ENCODE peak calls at places on chromosomes 12 and 14, in five cellular contexts. G is upper lobe of left lung, Z is stomach, W is endothelial cell of umbilical vein, B is IMR-90. L is an unnamed sample.
A peak's percentile ranks its signal among the peaks of the same experiment; 100 is the strongest.

GRCh38 chr14:52314521-52315354 is 626 bp downstream of the PTGER2 start:
- DNase-seq in W (peak; percentile 6), G (peak; percentile 53), B (peak; percentile 32), Z (peak; percentile 34), L (peak; percentile 87)

GRCh38 chr14:68181395-68182326 is 362.1 kb downstream of the RAD51B start:
- DNase-seq in Z (no peak), B (peak; percentile 38), G (no peak), W (peak; percentile 79), L (no peak)

GRCh38 chr12:98653866-98654493 is 8.9 kb downstream of the APAF1 start:
- DNase-seq in G (no peak), Z (no peak), B (peak; percentile 70), W (peak; percentile 66), L (no peak)

GRCh38 chr14:95389471-95390011 is 69.8 kb upstream of the CLMN start:
- DNase-seq in G (no peak), W (no peak), B (no peak), Z (no peak), L (peak; percentile 63)

GRCh38 chr12:103495783-103496456 is at the start of gene C12orf42:
- DNase-seq in B (no peak), Z (no peak), W (peak; percentile 5), G (no peak), L (no peak)

GRCh38 chr12:6554990-6555691 is 701 bp downstream of the IFFO1 start:
- DNase-seq in W (no peak), Z (no peak), B (no peak), G (no peak), L (no peak)

GRCh38 chr12:68358532-68359485 is 26.6 kb upstream of the MDM1 start:
- DNase-seq in B (peak; percentile 82), G (peak; percentile 41), W (peak; percentile 83), Z (peak; percentile 64), L (peak; percentile 67)

GRCh38 chr12:88552672-88553079 is 27.6 kb downstream of the KITLG start:
- DNase-seq in W (no peak), B (peak; percentile 55), Z (no peak), G (no peak), L (no peak)

GRCh38 chr12:12683725-12684124 is 12.3 kb downstream of the GPR19 start:
- DNase-seq in G (no peak), B (no peak), Z (no peak), W (no peak), L (no peak)

GRCh38 chr14:34980337-34980900 is 2.4 kb upstream of the SRP54 start:
- DNase-seq in G (no peak), W (no peak), B (no peak), Z (no peak), L (no peak)

GRCh38 chr14:34983148-34983760 is 462 bp downstream of the SRP54 start:
- DNase-seq in W (no peak), B (no peak), Z (no peak), G (no peak), L (no peak)

GRCh38 chr14:34982421-34983147 is at the start of gene SRP54:
- DNase-seq in W (peak; percentile 98), Z (peak; percentile 99), B (peak; percentile 98), G (peak; percentile 99), L (peak; percentile 99)

GRCh38 chr14:34978444-34978843 is 4.3 kb upstream of the SRP54 start:
- DNase-seq in W (no peak), B (no peak), G (no peak), Z (no peak), L (no peak)

GRCh38 chr14:34981743-34982420 is 910 bp upstream of the SRP54 start:
- DNase-seq in B (peak; percentile 50), W (no peak), Z (no peak), G (peak; percentile 29), L (no peak)
- TF ChIP-seq CTCF in B (peak; percentile 28), W (peak; percentile 53), Z (no peak), G (no peak), L (no peak)

GRCh38 chr14:65299837-65300236 is 112.7 kb upstream of the FUT8 start:
- DNase-seq in B (no peak), W (no peak), Z (peak; percentile 85), G (peak; percentile 65), L (no peak)

GRCh38 chr14:65296402-65296801 is 116.1 kb upstream of the FUT8 start:
- DNase-seq in B (peak; percentile 18), Z (peak; percentile 27), G (no peak), W (peak; percentile 15), L (no peak)

GRCh38 chr14:65296876-65297275 is 115.7 kb upstream of the FUT8 start:
- DNase-seq in B (no peak), G (no peak), W (no peak), Z (peak; percentile 14), L (no peak)

GRCh38 chr14:65301862-65302539 is 110.5 kb upstream of the FUT8 start:
- DNase-seq in G (no peak), Z (peak; percentile 68), B (no peak), W (no peak), L (no peak)

GRCh38 chr14:65297744-65298143 is 114.8 kb upstream of the FUT8 start:
- DNase-seq in W (no peak), Z (peak; percentile 78), B (no peak), G (peak; percentile 67), L (no peak)
- TF ChIP-seq POLR2A in W (no peak), Z (no peak), B (no peak), G (no peak), L (no peak)

GRCh38 chr12:124995200-124995961 is 1.9 kb downstream of the BRI3BP start:
- DNase-seq in B (no peak), Z (no peak), G (no peak), W (no peak), L (no peak)

GRCh38 chr12:124998705-124999104 is 5.3 kb downstream of the BRI3BP start:
- DNase-seq in G (no peak), B (no peak), W (no peak), Z (no peak), L (no peak)

GRCh38 chr12:124994435-124994975 is 1.1 kb downstream of the BRI3BP start:
- DNase-seq in B (no peak), Z (peak; percentile 51), G (peak; percentile 37), W (no peak), L (no peak)

GRCh38 chr12:124993568-124994434 is at the start of gene BRI3BP:
- DNase-seq in G (peak; percentile 68), W (peak; percentile 36), B (peak; percentile 37), Z (peak; percentile 75), L (no peak)

GRCh38 chr12:124992874-124993567 is 424 bp upstream of the BRI3BP start:
- DNase-seq in B (peak; percentile 24), W (peak; percentile 52), Z (peak; percentile 80), G (peak; percentile 67), L (peak; percentile 27)
- TF ChIP-seq CTCF in B (no peak), W (peak; percentile 20), Z (no peak), G (no peak), L (no peak)

GRCh38 chr12:93379432-93380308 is 1.9 kb downstream of the NUDT4 start:
- DNase-seq in B (peak; percentile 14), Z (no peak), G (no peak), W (peak; percentile 42), L (no peak)

GRCh38 chr12:93377252-93377542 is 528 bp upstream of the NUDT4 start:
- DNase-seq in W (no peak), B (no peak), Z (no peak), G (no peak), L (no peak)

GRCh38 chr12:93380480-93381121 is 2.9 kb downstream of the NUDT4 start:
- DNase-seq in Z (no peak), G (no peak), B (peak; percentile 70), W (peak; percentile 73), L (no peak)

GRCh38 chr12:93376436-93377251 is 1.1 kb upstream of the NUDT4 start:
- DNase-seq in W (peak; percentile 55), G (peak; percentile 68), Z (no peak), B (peak; percentile 60), L (no peak)

GRCh38 chr12:93378373-93379310 is 917 bp downstream of the NUDT4 start:
- DNase-seq in B (peak; percentile 72), W (peak; percentile 52), G (peak; percentile 59), Z (peak; percentile 37), L (peak; percentile 27)
- TF ChIP-seq POLR2A in B (peak; percentile 60), W (no peak), G (no peak), Z (no peak), L (no peak)

DNA sequence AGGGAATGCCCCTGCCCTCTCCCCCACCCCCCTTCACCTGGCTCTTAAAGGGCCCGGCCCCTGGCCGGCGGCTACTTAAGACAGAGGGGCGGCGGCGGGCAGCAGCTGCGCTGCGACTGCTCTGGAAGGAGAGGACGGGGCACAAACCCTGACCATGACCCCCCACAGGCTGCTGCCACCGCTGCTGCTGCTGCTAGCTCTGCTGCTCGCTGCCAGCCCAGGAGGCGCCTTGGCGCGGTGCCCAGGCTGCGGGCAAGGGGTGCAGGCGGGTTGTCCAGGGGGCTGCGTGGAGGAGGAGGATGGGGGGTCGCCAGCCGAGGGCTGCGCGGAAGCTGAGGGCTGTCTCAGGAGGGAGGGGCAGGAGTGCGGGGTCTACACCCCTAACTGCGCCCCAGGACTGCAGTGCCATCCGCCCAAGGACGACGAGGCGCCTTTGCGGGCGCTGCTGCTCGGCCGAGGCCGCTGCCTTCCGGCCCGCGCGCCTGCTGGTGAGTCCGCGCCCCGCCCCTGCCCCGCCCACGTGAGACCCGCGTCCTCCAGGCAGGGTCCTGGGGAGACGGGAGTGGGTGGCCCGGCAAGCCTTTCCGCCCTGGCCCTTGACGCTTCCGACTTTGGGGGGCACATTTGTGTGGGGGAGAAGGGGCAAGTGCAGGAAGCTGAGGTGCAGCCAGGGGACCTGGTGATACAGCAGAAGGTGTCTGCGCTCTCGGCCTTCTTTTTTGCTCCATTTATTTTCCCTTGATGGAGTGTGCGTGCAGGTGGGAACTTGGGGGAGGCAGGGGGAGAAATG is at the start of gene IGFBP6:
- DNase-seq in W (peak; percentile 45), G (peak; percentile 72), Z (peak; percentile 55), B (peak; percentile 34), L (peak; percentile 91)
- TF ChIP-seq CTCF in W (no peak), G (no peak), Z (no peak), B (no peak), L (no peak)

GRCh38 chr12:54358945-54359761 is 5.1 kb downstream of the GPR84 start:
- DNase-seq in W (peak; percentile 99), G (peak; percentile 97), B (peak; percentile 100), Z (peak; percentile 95), L (peak; percentile 98)

GRCh38 chr12:54356228-54356627 is 8.1 kb downstream of the GPR84 start:
- DNase-seq in G (no peak), W (no peak), B (no peak), Z (no peak), L (no peak)

GRCh38 chr12:54356951-54357356 is 7.3 kb downstream of the GPR84 start:
- DNase-seq in W (no peak), B (no peak), Z (no peak), G (no peak), L (no peak)

GRCh38 chr12:54358620-54358944 is 5.7 kb downstream of the GPR84 start:
- DNase-seq in G (no peak), Z (no peak), B (no peak), W (no peak), L (no peak)

GRCh38 chr12:54357802-54358619 is 6.3 kb downstream of the GPR84 start:
- DNase-seq in G (no peak), B (no peak), Z (no peak), W (peak; percentile 47), L (no peak)
- TF ChIP-seq POLR2A in G (no peak), B (no peak), Z (no peak), W (peak; percentile 16), L (no peak)

GRCh38 chr14:43898709-43899108 is 608.4 kb downstream of the FSCB start:
- DNase-seq in Z (no peak), W (no peak), B (no peak), G (no peak), L (no peak)
- TF ChIP-seq CTCF in Z (no peak), W (no peak), B (no peak), G (no peak), L (no peak)